ENCODE peak calls at places on chromosomes 16 and 17, in four cellular contexts. W is heart left ventricle, M is GM23248, Q is mucosa of descending colon. U is an unnamed sample.

GRCh38 chr17:58679263-58680037 is 12.4 kb downstream of the TEX14 start:
- DNase-seq in W (no peak), M (no peak), Q (no peak), U (no peak)

GRCh38 chr16:2150418-2151187 is 2.2 kb downstream of the RAB26 start:
- DNase-seq in W (no peak), M (no peak), Q (peak; percentile 57), U (peak; percentile 93)

GRCh38 chr17:2595200-2595599 is 1.7 kb downstream of the PAFAH1B1 start:
- DNase-seq in W (no peak), M (peak; percentile 46), Q (no peak), U (no peak)

GRCh38 chr16:55464375-55464774 is 14.6 kb upstream of the MMP2 start:
- DNase-seq in W (no peak), M (no peak), Q (no peak), U (no peak)

GRCh38 chr17:61469949-61470348 is 17.7 kb downstream of the TBX4 start:
- DNase-seq in W (no peak), M (no peak), Q (no peak), U (no peak)

GRCh38 chr17:17769869-17770361 is 66.9 kb downstream of the SREBF1 start:
- DNase-seq in W (no peak), M (no peak), Q (no peak), U (no peak)

GRCh38 chr16:1155353-1156110 is 2.6 kb downstream of the CACNA1H start:
- DNase-seq in W (no peak), M (no peak), Q (no peak), U (no peak)

GRCh38 chr16:85261205-85261604 is 148.9 kb upstream of the CIBAR2 start:
- DNase-seq in W (no peak), M (no peak), Q (no peak), U (no peak)

GRCh38 chr17:2364132-2365116 is 27.1 kb downstream of the SGSM2 start:
- DNase-seq in W (peak; percentile 76), M (no peak), Q (no peak), U (peak; percentile 66)

GRCh38 chr17:48596000-48596734 is 2.6 kb upstream of the HOXB5 start:
- DNase-seq in W (no peak), M (no peak), Q (no peak), U (no peak)

GRCh38 chr17:15169676-15170075 is 95.5 kb downstream of the PMP22 start:
- DNase-seq in W (no peak), M (peak; percentile 57), Q (no peak), U (peak; percentile 1)

GRCh38 chr17:74305865-74306654 is 20.0 kb upstream of the KIF19 start:
- DNase-seq in W (no peak), M (peak; percentile 28), Q (peak; percentile 29), U (peak; percentile 77)

GRCh38 chr17:67779098-67779672 is 46.1 kb upstream of the BPTF start:
- DNase-seq in W (peak; percentile 63), M (peak; percentile 47), Q (peak; percentile 48), U (peak; percentile 15)

GRCh38 chr17:17783825-17784598 is 52.8 kb downstream of the SREBF1 start:
- DNase-seq in W (peak; percentile 75), M (peak; percentile 63), Q (peak; percentile 59), U (no peak)

GRCh38 chr16:48438414-48438813 is 53.2 kb upstream of the SIAH1 start:
- DNase-seq in W (no peak), M (no peak), Q (no peak), U (no peak)

GRCh38 chr17:39714234-39714633 is 14.4 kb downstream of the ERBB2 start:
- DNase-seq in W (no peak), M (no peak), Q (no peak), U (no peak)

DNA sequence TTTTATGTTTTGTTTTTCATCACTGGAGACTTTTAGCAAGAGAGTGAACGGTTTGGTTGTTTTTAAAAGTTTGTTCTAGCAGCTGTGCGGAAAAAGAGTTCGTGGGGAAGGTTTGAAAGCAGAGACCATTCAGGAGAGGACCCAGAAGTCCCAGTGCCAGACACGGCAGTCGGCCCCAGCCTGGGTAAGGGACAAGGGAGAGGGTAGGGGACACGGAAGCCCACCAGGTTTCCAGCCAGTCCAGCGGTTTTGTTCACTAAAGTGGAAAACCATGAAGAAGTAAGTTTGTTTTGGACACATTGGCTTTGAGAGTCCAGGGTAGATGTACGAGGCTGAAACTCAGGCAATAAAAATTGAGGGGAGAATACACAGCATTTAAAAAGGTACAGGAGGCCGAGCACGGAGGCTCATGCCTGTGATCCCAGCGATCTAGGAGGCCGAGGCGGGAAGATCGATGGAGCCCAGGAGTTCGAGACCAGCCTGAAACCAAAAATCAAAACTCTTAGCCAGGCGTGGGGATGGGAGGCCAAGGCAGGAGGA is 56.8 kb upstream of the RPH3AL start:
- DNase-seq in W (no peak), M (no peak), Q (no peak), U (no peak)
- H3K4me3 ChIP-seq in W (peak overlapping the region; percentile 69), M (peak overlapping the region; percentile 68), Q (peak overlapping the region; percentile 92), U (peak overlapping the region; percentile 40)

DNA sequence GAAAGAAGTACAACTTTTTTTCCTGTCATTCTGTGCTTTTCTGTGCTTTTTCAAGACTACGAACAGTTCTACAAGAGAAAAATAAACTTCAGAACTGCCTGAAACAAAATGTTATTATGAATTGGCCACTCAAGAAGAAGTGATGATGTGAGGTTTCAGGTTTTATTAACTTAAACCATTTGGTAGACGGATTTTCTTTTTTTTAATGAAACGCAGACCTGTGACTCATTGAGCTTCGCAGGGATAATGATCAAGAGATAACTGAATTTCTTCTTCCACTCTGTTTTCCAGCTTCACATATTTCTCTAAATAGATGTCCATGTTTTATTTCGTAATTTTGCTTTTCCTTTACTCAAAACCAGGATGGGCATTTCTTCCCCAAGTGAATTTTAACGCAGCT is 32.7 kb downstream of the AIPL1 start:
- DNase-seq in W (no peak), M (peak; percentile 13), Q (no peak), U (no peak)
- H3K36me3 ChIP-seq in W (no peaks in the 10 kb centered on the region), M (no peaks in the 10 kb centered on the region), Q (no peaks in the 10 kb centered on the region), U (no peaks in the 10 kb centered on the region)

GRCh38 chr16:3295209-3295608 is 10.0 kb downstream of the TIGD7 start:
- DNase-seq in W (peak; percentile 23), M (no peak), Q (no peak), U (no peak)
- H3K9me3 ChIP-seq in W (peaks cover 48% of the 10 kb centered on the region), M (no peaks in the 10 kb centered on the region), Q (peaks cover 90% of the 10 kb centered on the region), U (peaks cover 61% of the 10 kb centered on the region)

DNA sequence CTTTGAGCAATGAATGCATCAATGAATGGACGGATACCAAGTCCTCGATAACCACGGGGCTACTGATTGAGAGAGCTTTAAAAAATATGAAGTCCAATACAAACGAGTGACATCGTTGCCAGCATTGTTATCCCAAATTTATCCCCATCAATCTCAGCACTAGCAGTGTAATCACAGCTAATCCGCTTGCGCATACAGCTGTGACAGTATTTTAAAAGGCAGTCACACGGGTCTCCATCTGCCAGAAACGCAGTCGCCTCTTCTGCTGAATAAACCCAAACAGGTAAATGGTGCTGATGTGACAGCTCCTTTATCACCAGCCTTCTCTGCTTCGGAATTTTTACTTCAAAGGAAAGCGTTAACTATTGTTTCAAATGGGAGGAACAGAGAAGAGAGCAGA is 311.1 kb downstream of the XYLT1 start:
- DNase-seq in W (no peak), M (no peak), Q (no peak), U (no peak)
- H3K4me3 ChIP-seq in W (no peak overlapping the region), M (no peak overlapping the region), Q (no peak overlapping the region), U (no peak overlapping the region)

GRCh38 chr17:66691644-66692500 is 143.0 kb upstream of the CACNG5 start:
- DNase-seq in W (no peak), M (peak; percentile 49), Q (peak; percentile 45), U (peak; percentile 75)
- H3K36me3 ChIP-seq in W (no peaks in the 10 kb centered on the region), M (peaks cover 41% of the 10 kb centered on the region), Q (no peaks in the 10 kb centered on the region), U (peaks cover 40% of the 10 kb centered on the region)

DNA sequence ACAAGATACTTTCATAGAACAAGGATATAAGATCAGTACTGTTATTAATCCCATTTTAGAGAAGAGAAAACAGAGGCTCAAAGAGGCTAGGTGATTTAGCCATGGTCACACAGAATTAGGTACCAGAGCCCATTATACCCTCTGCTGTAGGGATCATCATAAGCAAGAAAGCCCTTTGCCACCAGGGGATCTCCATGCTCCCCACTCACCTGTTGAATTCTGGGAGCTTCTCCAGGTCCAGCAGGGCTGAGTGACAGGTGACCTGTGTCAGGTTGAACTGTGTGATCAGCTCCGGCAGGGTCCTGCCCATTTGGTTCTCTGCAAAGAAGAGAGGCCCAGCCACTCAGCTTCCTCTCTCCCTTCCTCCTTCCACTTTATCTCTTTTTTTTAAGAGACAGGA is 22.2 kb upstream of the GGA2 start:
- DNase-seq in W (no peak), M (no peak), Q (no peak), U (no peak)
- H3K9me3 ChIP-seq in W (no peaks in the 10 kb centered on the region), M (no peaks in the 10 kb centered on the region), Q (no peaks in the 10 kb centered on the region), U (no peaks in the 10 kb centered on the region)

GRCh38 chr17:8695916-8696415 is 48.7 kb downstream of the CCDC42 start:
- DNase-seq in W (no peak), M (no peak), Q (no peak), U (no peak)

GRCh38 chr17:8696951-8697745 is 47.5 kb downstream of the CCDC42 start:
- DNase-seq in W (peak; percentile 31), M (no peak), Q (no peak), U (no peak)

GRCh38 chr17:8695241-8695640 is 49.4 kb downstream of the CCDC42 start:
- DNase-seq in W (no peak), M (no peak), Q (no peak), U (peak; percentile 13)

GRCh38 chr17:8698142-8699050 is 46.2 kb downstream of the CCDC42 start:
- DNase-seq in W (peak; percentile 74), M (peak; percentile 77), Q (peak; percentile 17), U (peak; percentile 39)

DNA sequence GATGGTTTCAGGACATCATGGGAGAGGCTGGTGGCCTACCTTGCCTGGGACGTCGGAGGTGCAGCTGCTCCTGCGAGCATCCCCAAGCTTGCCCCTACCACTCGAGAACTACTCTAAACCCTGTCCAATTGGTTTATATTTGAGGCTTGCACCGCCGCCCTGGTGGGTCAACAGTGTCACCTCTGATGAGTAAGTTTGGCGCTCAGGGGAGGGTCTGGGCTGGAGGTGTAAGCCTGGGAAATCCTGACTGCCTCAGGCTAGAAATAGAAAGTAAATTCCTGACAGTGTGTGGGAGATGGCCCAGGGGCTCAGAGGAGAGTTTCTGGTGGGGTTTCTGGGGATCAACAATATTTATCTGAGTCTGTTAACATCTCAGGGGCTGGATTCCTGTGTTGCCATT is 48.2 kb downstream of the CCDC42 start:
- DNase-seq in W (no peak), M (no peak), Q (no peak), U (no peak)
- H3K4me3 ChIP-seq in W (no peak overlapping the region), M (no peak overlapping the region), Q (no peak overlapping the region), U (no peak overlapping the region)

GRCh38 chr17:43613911-43614310 is 47.8 kb downstream of the MEOX1 start:
- DNase-seq in W (no peak), M (peak; percentile 20), Q (no peak), U (peak; percentile 58)
- H3K36me3 ChIP-seq in W (no peaks in the 10 kb centered on the region), M (no peaks in the 10 kb centered on the region), Q (no peaks in the 10 kb centered on the region), U (no peaks in the 10 kb centered on the region)

GRCh38 chr16:60582528-60582927 is 1453.7 kb downstream of the CDH8 start:
- DNase-seq in W (no peak), M (no peak), Q (no peak), U (no peak)
- H3K9me3 ChIP-seq in W (no peaks in the 10 kb centered on the region), M (peaks cover 4% of the 10 kb centered on the region), Q (peaks cover 45% of the 10 kb centered on the region), U (no peaks in the 10 kb centered on the region)